ENCODE peak calls at places on chromosomes 13 and 19, in five cellular contexts. One of them, this sample, is unnamed.

GRCh38 chr13:39945226-39945625 is 289.8 kb downstream of the COG6 start:
- DNase-seq in epithelial cell of esophagus: peak
- DNase-seq in amniotic stem cell: no peak
- DNase-seq in CD8-positive, alpha-beta T cell: no peak
- DNase-seq in NCI-H1092: no peak
- DNase-seq in this sample: no peak

GRCh38 chr19:7883796-7884570 is 4.3 kb upstream of the LRRC8E start:
- DNase-seq in epithelial cell of esophagus: peak
- DNase-seq in amniotic stem cell: no peak
- DNase-seq in CD8-positive, alpha-beta T cell: no peak
- DNase-seq in NCI-H1092: no peak
- DNase-seq in this sample: no peak

GRCh38 chr19:53818756-53819155 is 5.4 kb downstream of the NLRP12 start:
- DNase-seq in epithelial cell of esophagus: no peak
- DNase-seq in amniotic stem cell: no peak
- DNase-seq in CD8-positive, alpha-beta T cell: no peak
- DNase-seq in NCI-H1092: no peak
- DNase-seq in this sample: no peak

GRCh38 chr13:99689955-99690354 is 188.7 kb downstream of the TM9SF2 start:
- DNase-seq in epithelial cell of esophagus: no peak
- DNase-seq in amniotic stem cell: no peak
- DNase-seq in CD8-positive, alpha-beta T cell: no peak
- DNase-seq in NCI-H1092: no peak
- DNase-seq in this sample: no peak

GRCh38 chr13:111418101-111418500 is 97.7 kb downstream of the TEX29 start:
- DNase-seq in epithelial cell of esophagus: no peak
- DNase-seq in amniotic stem cell: no peak
- DNase-seq in CD8-positive, alpha-beta T cell: no peak
- DNase-seq in NCI-H1092: no peak
- DNase-seq in this sample: no peak

GRCh38 chr19:1873524-1874473 is 10.4 kb upstream of the KLF16 start:
- DNase-seq in epithelial cell of esophagus: no peak
- DNase-seq in amniotic stem cell: no peak
- DNase-seq in CD8-positive, alpha-beta T cell: no peak
- DNase-seq in NCI-H1092: no peak
- DNase-seq in this sample: no peak

GRCh38 chr13:46321494-46322225 is 65.4 kb downstream of the RUBCNL start:
- DNase-seq in epithelial cell of esophagus: peak
- DNase-seq in amniotic stem cell: no peak
- DNase-seq in CD8-positive, alpha-beta T cell: peak
- DNase-seq in NCI-H1092: peak
- DNase-seq in this sample: peak

GRCh38 chr13:64457976-64458375 is 2772.2 kb downstream of the PCDH9 start:
- DNase-seq in epithelial cell of esophagus: no peak
- DNase-seq in amniotic stem cell: peak
- DNase-seq in CD8-positive, alpha-beta T cell: no peak
- DNase-seq in NCI-H1092: no peak
- DNase-seq in this sample: no peak

GRCh38 chr13:67662997-67663396 is 432.9 kb upstream of the PCDH9 start:
- DNase-seq in epithelial cell of esophagus: no peak
- DNase-seq in amniotic stem cell: no peak
- DNase-seq in CD8-positive, alpha-beta T cell: no peak
- DNase-seq in NCI-H1092: no peak
- DNase-seq in this sample: no peak

GRCh38 chr13:21176982-21177284 is 475 bp downstream of the MRPL57 start:
- DNase-seq in epithelial cell of esophagus: no peak
- DNase-seq in amniotic stem cell: no peak
- DNase-seq in CD8-positive, alpha-beta T cell: no peak
- DNase-seq in NCI-H1092: no peak
- DNase-seq in this sample: no peak

GRCh38 chr19:30430206-30430734 is 58.1 kb downstream of the ZNF536 start:
- DNase-seq in epithelial cell of esophagus: no peak
- DNase-seq in amniotic stem cell: no peak
- DNase-seq in CD8-positive, alpha-beta T cell: no peak
- DNase-seq in NCI-H1092: no peak
- DNase-seq in this sample: no peak

GRCh38 chr13:112238436-112238995 is 137.6 kb upstream of the SPACA7 start:
- DNase-seq in epithelial cell of esophagus: no peak
- DNase-seq in amniotic stem cell: no peak
- DNase-seq in CD8-positive, alpha-beta T cell: no peak
- DNase-seq in NCI-H1092: no peak
- DNase-seq in this sample: no peak

GRCh38 chr19:18807861-18808331 is 16.8 kb upstream of the COMP start:
- DNase-seq in epithelial cell of esophagus: no peak
- DNase-seq in amniotic stem cell: no peak
- DNase-seq in CD8-positive, alpha-beta T cell: no peak
- DNase-seq in NCI-H1092: no peak
- DNase-seq in this sample: no peak

GRCh38 chr19:3442487-3443071 is 37.7 kb downstream of the SMIM24 start:
- DNase-seq in epithelial cell of esophagus: no peak
- DNase-seq in amniotic stem cell: no peak
- DNase-seq in CD8-positive, alpha-beta T cell: no peak
- DNase-seq in NCI-H1092: no peak
- DNase-seq in this sample: no peak

GRCh38 chr19:43624933-43625332 is 5.5 kb upstream of the ZNF428 start:
- DNase-seq in epithelial cell of esophagus: peak
- DNase-seq in amniotic stem cell: no peak
- DNase-seq in CD8-positive, alpha-beta T cell: peak
- DNase-seq in NCI-H1092: no peak
- DNase-seq in this sample: peak

GRCh38 chr13:110185696-110186095 is 121.3 kb downstream of the COL4A1 start:
- DNase-seq in epithelial cell of esophagus: no peak
- DNase-seq in amniotic stem cell: no peak
- DNase-seq in CD8-positive, alpha-beta T cell: no peak
- DNase-seq in NCI-H1092: no peak
- DNase-seq in this sample: no peak

This sample was measured in effector CD4-positive, alpha-beta T cell.